ENCODE peak calls at places on chromosomes 11 and 22, in six cellular contexts. Z, A, F, S, O and E are unnamed samples.
A peak's percentile ranks its signal among the peaks of the same experiment; 100 is the strongest.

GRCh38 chr11:93099811-93100210 is 98.0 kb downstream of the SLC36A4 start:
- DNase-seq in Z (no peak), A (no peak), F (no peak), S (no peak), O (no peak), E (no peak)

GRCh38 chr11:30595929-30596328 is 9.8 kb upstream of the MPPED2 start:
- DNase-seq in Z (no peak), A (no peak), F (no peak), S (no peak), O (no peak), E (no peak)

GRCh38 chr22:20615533-20616450 is 108.4 kb downstream of the MED15 start:
- DNase-seq in Z (no peak), A (no peak), F (no peak), S (no peak), O (no peak), E (no peak)

GRCh38 chr11:108697872-108698473 is 33.1 kb downstream of the DDX10 start:
- DNase-seq in Z (peak; percentile 38), A (peak; percentile 58), F (peak; percentile 49), S (peak; percentile 54), O (peak; percentile 78), E (peak; percentile 84)

GRCh38 chr11:73578786-73579185 is 19.1 kb downstream of the FAM168A start:
- DNase-seq in Z (no peak), A (no peak), F (peak; percentile 37), S (peak; percentile 38), O (no peak), E (peak; percentile 26)

GRCh38 chr22:46357711-46358505 is 22.4 kb downstream of the TRMU start:
- DNase-seq in Z (no peak), A (no peak), F (no peak), S (no peak), O (no peak), E (no peak)

GRCh38 chr11:99068832-99069231 is 48.1 kb downstream of the CNTN5 start:
- DNase-seq in Z (no peak), A (no peak), F (no peak), S (no peak), O (no peak), E (peak; percentile 25)

GRCh38 chr22:22235564-22235963 is 9.0 kb upstream of the VPREB1 start:
- DNase-seq in Z (no peak), A (peak; percentile 78), F (peak; percentile 17), S (no peak), O (peak; percentile 22), E (peak; percentile 32)

GRCh38 chr11:60477035-60477445 is 15.5 kb upstream of the MS4A12 start:
- DNase-seq in Z (no peak), A (no peak), F (no peak), S (no peak), O (no peak), E (no peak)

GRCh38 chr22:50519151-50519550 is 6.2 kb downstream of the SCO2 start:
- DNase-seq in Z (no peak), A (no peak), F (no peak), S (no peak), O (no peak), E (no peak)

GRCh38 chr11:75468534-75469340 is 35.7 kb upstream of the KLHL35 start:
- DNase-seq in Z (no peak), A (peak; percentile 87), F (no peak), S (no peak), O (peak; percentile 97), E (peak; percentile 28)

GRCh38 chr22:23376256-23376655 is 195.9 kb downstream of the BCR start:
- DNase-seq in Z (peak; percentile 23), A (peak; percentile 58), F (peak; percentile 1), S (peak; percentile 18), O (peak; percentile 20), E (peak; percentile 61)

GRCh38 chr11:59754494-59754858 is 700 bp upstream of the STX3 start:
- DNase-seq in Z (no peak), A (peak; percentile 33), F (no peak), S (no peak), O (no peak), E (peak; percentile 58)

GRCh38 chr22:49825944-49826602 is 1.6 kb downstream of the BRD1 start:
- DNase-seq in Z (no peak), A (peak; percentile 22), F (no peak), S (peak; percentile 38), O (peak; percentile 15), E (peak; percentile 69)

GRCh38 chr11:19512621-19513020 is 200.0 kb upstream of the NAV2 start:
- DNase-seq in Z (no peak), A (no peak), F (no peak), S (no peak), O (no peak), E (no peak)

GRCh38 chr22:24165673-24166072 is 15.6 kb upstream of the SUSD2 start:
- DNase-seq in Z (no peak), A (no peak), F (no peak), S (no peak), O (no peak), E (no peak)

GRCh38 chr11:116874251-116874650 is 36.8 kb upstream of the APOA1 start:
- DNase-seq in Z (no peak), A (no peak), F (no peak), S (no peak), O (no peak), E (no peak)

GRCh38 chr11:128575174-128575955 is 12.0 kb downstream of the ETS1 start:
- DNase-seq in Z (no peak), A (no peak), F (no peak), S (no peak), O (no peak), E (peak; percentile 80)

GRCh38 chr11:45022294-45023064 is 71.8 kb upstream of the TP53I11 start:
- DNase-seq in Z (no peak), A (no peak), F (no peak), S (no peak), O (no peak), E (no peak)

GRCh38 chr11:118230088-118230487 is 5.3 kb upstream of the JAML start:
- DNase-seq in Z (no peak), A (no peak), F (no peak), S (no peak), O (no peak), E (no peak)

GRCh38 chr11:45145421-45146071 is 893 bp upstream of the PRDM11 start:
- DNase-seq in Z (no peak), A (peak; percentile 25), F (no peak), S (no peak), O (peak; percentile 23), E (peak; percentile 23)

GRCh38 chr11:116563028-116563712 is 209.6 kb downstream of the BUD13 start:
- DNase-seq in Z (peak; percentile 20), A (no peak), F (no peak), S (peak; percentile 82), O (peak; percentile 9), E (peak; percentile 35)

GRCh38 chr22:36335621-36336020 is 52.1 kb downstream of the MYH9 start:
- DNase-seq in Z (no peak), A (no peak), F (no peak), S (no peak), O (no peak), E (no peak)

GRCh38 chr11:2752204-2752772 is 52.5 kb upstream of the KCNQ1OT1 start:
- DNase-seq in Z (no peak), A (no peak), F (no peak), S (no peak), O (no peak), E (no peak)

GRCh38 chr11:62680825-62681240 is 2.0 kb upstream of the UBXN1 start:
- DNase-seq in Z (peak; percentile 80), A (peak; percentile 66), F (no peak), S (peak; percentile 80), O (peak; percentile 79), E (peak; percentile 88)

GRCh38 chr22:39348909-39349505 is 784 bp upstream of the SYNGR1 start:
- DNase-seq in Z (no peak), A (no peak), F (no peak), S (no peak), O (no peak), E (peak; percentile 82)

GRCh38 chr22:30183861-30184278 is 62.7 kb downstream of the LIF start:
- DNase-seq in Z (no peak), A (peak; percentile 43), F (no peak), S (no peak), O (no peak), E (peak; percentile 52)

GRCh38 chr11:57779275-57779674 is 17.7 kb downstream of the CTNND1 start:
- DNase-seq in Z (peak; percentile 41), A (no peak), F (no peak), S (peak; percentile 86), O (peak; percentile 71), E (no peak)
- H3K4me3 ChIP-seq in Z (peak overlapping the region; percentile 1), A (no peak overlapping the region), F (no peak overlapping the region), S (peak overlapping the region; percentile 56), O (no peak overlapping the region), E (no peak overlapping the region)

GRCh38 chr11:134098566-134099184 is 29.8 kb downstream of the JAM3 start:
- DNase-seq in Z (no peak), A (no peak), F (no peak), S (peak; percentile 18), O (no peak), E (peak; percentile 29)
- TF ChIP-seq MYC in Z (no peak), A (no peak), F (no peak), S (no peak), O (no peak), E (no peak)

GRCh38 chr22:44711701-44712100 is 9.7 kb downstream of the PRR5 start:
- DNase-seq in Z (no peak), A (no peak), F (no peak), S (no peak), O (no peak), E (no peak)

GRCh38 chr22:44712156-44712555 is 10.2 kb downstream of the PRR5 start:
- DNase-seq in Z (no peak), A (no peak), F (no peak), S (no peak), O (no peak), E (no peak)

GRCh38 chr22:44709881-44710400 is 7.9 kb downstream of the PRR5 start:
- DNase-seq in Z (no peak), A (peak; percentile 23), F (no peak), S (no peak), O (no peak), E (no peak)

GRCh38 chr22:44711236-44711560 is 9.2 kb downstream of the PRR5 start:
- DNase-seq in Z (no peak), A (no peak), F (no peak), S (no peak), O (no peak), E (no peak)

GRCh38 chr22:44710474-44711235 is 8.7 kb downstream of the PRR5 start:
- DNase-seq in Z (no peak), A (peak; percentile 15), F (no peak), S (no peak), O (no peak), E (no peak)
- H3K4me3 ChIP-seq in Z (no peak overlapping the region), A (no peak overlapping the region), F (no peak overlapping the region), S (no peak overlapping the region), O (no peak overlapping the region), E (no peak overlapping the region)

DNA sequence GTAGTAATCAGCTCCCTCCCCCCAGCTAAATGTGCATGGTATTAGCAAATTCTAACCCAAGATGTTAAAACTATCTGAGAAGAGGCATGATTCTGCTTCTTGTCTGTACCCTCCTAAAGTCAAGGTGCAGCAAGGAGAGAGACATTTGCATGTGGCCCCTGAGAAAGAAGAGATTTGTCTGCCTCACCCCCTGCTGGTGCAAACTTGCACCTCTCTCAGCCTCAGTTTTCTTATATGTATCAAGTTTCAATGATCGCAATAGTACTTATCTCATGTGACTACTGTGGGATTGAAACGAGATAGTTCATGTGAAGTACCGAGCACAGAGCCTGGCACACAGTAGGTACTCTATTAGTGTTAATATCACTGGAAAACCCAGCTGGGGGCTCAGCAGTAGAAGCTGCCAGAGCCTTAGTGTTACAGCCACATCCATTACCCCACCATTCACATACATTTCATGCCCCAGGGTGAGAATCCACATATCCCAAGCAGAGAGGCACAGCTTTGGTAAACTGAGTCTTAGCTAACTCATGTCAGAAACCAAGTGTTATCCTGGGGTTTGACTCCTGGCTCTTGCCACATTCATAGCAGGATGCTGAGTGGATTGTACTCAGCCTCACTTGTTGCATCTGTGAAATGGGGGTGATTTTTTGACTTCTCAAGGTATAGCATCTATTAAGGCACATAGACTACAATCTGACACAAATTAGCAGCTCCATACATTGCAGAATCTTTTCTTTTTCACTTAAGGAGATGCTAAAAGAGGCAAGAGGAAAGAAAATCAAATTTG is 24.9 kb downstream of the CD44 start:
- DNase-seq in Z (no peak), A (no peak), F (no peak), S (no peak), O (no peak), E (no peak)
- TF ChIP-seq MYC in Z (no peak), A (no peak), F (no peak), S (no peak), O (no peak), E (no peak)